ENCODE peak calls at places on chromosomes 6 and 20, in five cellular contexts. H is adrenal gland, G is fibroblast of lung, T is SJCRH30, F is PC-3. Z is an unnamed sample.

GRCh38 chr6:142954844-142955243 is 9.9 kb upstream of the HIVEP2 start:
- DNase-seq in T (no peak), F (no peak), G (no peak), H (no peak), Z (no peak)

GRCh38 chr6:7922596-7922995 is 12.0 kb upstream of the TXNDC5 start:
- DNase-seq in T (no peak), H (no peak), F (peak; percentile 32), G (peak; percentile 25), Z (no peak)

GRCh38 chr20:50713677-50714101 is 17.7 kb upstream of the PARD6B start:
- DNase-seq in F (peak; percentile 39), G (peak; percentile 52), T (no peak), H (peak; percentile 51), Z (no peak)

GRCh38 chr20:13525225-13525940 is 113.3 kb downstream of the TASP1 start:
- DNase-seq in T (peak; percentile 44), G (peak; percentile 79), F (peak; percentile 82), H (no peak), Z (no peak)

GRCh38 chr6:40999498-41000070 is 39.4 kb downstream of the UNC5CL start:
- DNase-seq in T (peak; percentile 25), G (peak; percentile 40), F (peak; percentile 35), H (peak; percentile 49), Z (peak; percentile 56)

GRCh38 chr6:168865-169455 is 123.3 kb upstream of the DUSP22 start:
- DNase-seq in G (peak; percentile 38), F (peak; percentile 81), H (no peak), T (no peak), Z (no peak)

GRCh38 chr20:62819494-62820174 is 2.8 kb downstream of the COL9A3 start:
- DNase-seq in G (peak; percentile 36), F (peak; percentile 62), H (peak; percentile 54), T (peak; percentile 77), Z (no peak)

GRCh38 chr6:90350689-90351554 is 54.3 kb upstream of the BACH2 start:
- DNase-seq in G (no peak), H (no peak), F (no peak), T (no peak), Z (no peak)

GRCh38 chr6:118562959-118563358 is 14.9 kb downstream of the PLN start:
- DNase-seq in H (no peak), F (no peak), T (no peak), G (peak; percentile 83), Z (no peak)

GRCh38 chr20:62254021-62254724 is 15.9 kb downstream of the OSBPL2 start:
- DNase-seq in T (no peak), H (no peak), G (no peak), F (no peak), Z (no peak)

GRCh38 chr20:38109657-38110524 is 55.2 kb downstream of the TGM2 start:
- DNase-seq in H (peak; percentile 84), F (peak; percentile 99), T (peak; percentile 88), G (peak; percentile 99), Z (peak; percentile 81)

GRCh38 chr6:145668844-145669243 is 66.5 kb downstream of the EPM2A start:
- DNase-seq in T (no peak), F (no peak), H (no peak), G (no peak), Z (no peak)

GRCh38 chr6:78010130-78010529 is 357.3 kb downstream of the MEI4 start:
- DNase-seq in H (no peak), G (no peak), F (no peak), T (no peak), Z (no peak)

GRCh38 chr6:31202259-31203166 is 32.0 kb upstream of the POU5F1 start:
- DNase-seq in T (no peak), G (no peak), F (peak; percentile 74), H (no peak), Z (no peak)

GRCh38 chr6:165821754-165822153 is 158.7 kb upstream of the PDE10A start:
- DNase-seq in G (no peak), F (peak; percentile 30), H (no peak), T (no peak), Z (no peak)

GRCh38 chr6:11354019-11354418 is 121.6 kb upstream of the NEDD9 start:
- DNase-seq in F (no peak), T (no peak), G (peak; percentile 85), H (peak; percentile 41), Z (peak; percentile 25)

GRCh38 chr6:19848465-19848864 is 11.3 kb downstream of the ID4 start:
- DNase-seq in G (no peak), F (no peak), H (no peak), T (no peak), Z (no peak)

GRCh38 chr20:3093861-3094361 is 9.4 kb upstream of the AVP start:
- DNase-seq in F (no peak), H (no peak), G (no peak), T (no peak), Z (no peak)

GRCh38 chr6:2841264-2842138 is at the start of gene SERPINB1:
- DNase-seq in T (peak; percentile 80), F (peak; percentile 83), H (peak; percentile 94), G (peak; percentile 92), Z (peak; percentile 91)

GRCh38 chr6:20366082-20366834 is 35.4 kb upstream of the E2F3 start:
- DNase-seq in H (peak; percentile 6), F (no peak), T (no peak), G (no peak), Z (no peak)

GRCh38 chr6:84877515-84878210 is 113.3 kb upstream of the TBX18 start:
- DNase-seq in F (no peak), G (no peak), H (no peak), T (no peak), Z (no peak)

GRCh38 chr6:164690241-164690640 is 619.2 kb downstream of the C6orf118 start:
- DNase-seq in T (no peak), G (peak; percentile 57), H (no peak), F (no peak), Z (no peak)

GRCh38 chr6:1624071-1624847 is 14.5 kb downstream of the FOXC1 start:
- DNase-seq in F (no peak), G (no peak), T (no peak), H (peak; percentile 34), Z (no peak)

GRCh38 chr20:56414842-56415765 is 3.0 kb downstream of the CASS4 start:
- DNase-seq in H (no peak), F (no peak), G (peak; percentile 86), T (no peak), Z (no peak)

GRCh38 chr6:158554611-158555361 is 5.1 kb upstream of the TMEM181 start:
- DNase-seq in T (no peak), G (no peak), F (no peak), H (no peak), Z (no peak)

GRCh38 chr6:169863710-169864109 is 112.3 kb downstream of the ERMARD start:
- DNase-seq in T (no peak), G (no peak), H (no peak), F (no peak), Z (no peak)

DNA sequence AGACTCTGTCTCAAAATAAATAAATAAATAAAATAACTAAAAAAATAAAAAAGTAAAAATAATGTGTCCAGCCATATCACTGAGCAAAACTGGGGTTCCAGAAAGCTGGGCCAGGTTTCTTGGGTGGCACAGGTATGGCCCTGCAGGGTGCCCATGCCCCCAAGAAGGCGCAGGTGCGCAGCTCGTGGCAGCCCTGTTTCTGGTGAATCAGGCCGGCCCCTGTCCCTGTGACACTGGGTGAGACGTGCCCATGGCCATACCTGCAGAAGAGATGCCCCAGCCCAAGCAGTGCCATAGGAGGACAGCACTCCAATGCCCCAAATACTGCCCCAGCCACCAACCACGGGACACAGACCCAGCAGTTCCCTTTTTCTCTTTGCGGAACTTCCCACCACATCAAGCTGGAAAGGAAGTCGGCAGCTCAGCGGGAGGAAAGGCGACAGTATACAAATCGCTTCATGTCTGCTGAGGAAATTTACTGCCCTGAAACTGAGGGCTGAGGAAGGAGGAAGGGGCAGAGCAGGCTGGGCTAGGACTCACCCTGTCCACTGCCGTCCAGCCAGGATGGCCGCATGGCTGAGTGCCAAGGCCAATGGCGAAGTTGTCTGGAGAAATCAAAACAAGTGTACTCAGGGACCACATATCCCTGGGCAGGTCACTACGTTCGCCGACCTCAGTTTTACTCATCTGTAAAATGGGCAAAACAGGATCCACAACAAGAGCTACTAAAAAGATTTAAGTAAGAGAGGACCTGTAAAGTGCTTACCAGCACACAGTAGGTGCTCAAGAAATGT is 55.4 kb downstream of the PREX1 start:
- DNase-seq in H (peak; percentile 60), F (no peak), T (no peak), G (no peak), Z (peak; percentile 63)
- H3K27ac ChIP-seq in H (peak overlapping the region; percentile 80), F (no peak overlapping the region), T (no peak overlapping the region), G (no peak overlapping the region), Z (peak overlapping the region; percentile 40)

GRCh38 chr6:47023543-47023942 is 18.6 kb downstream of the ADGRF1 start:
- DNase-seq in F (no peak), H (no peak), T (no peak), G (no peak), Z (no peak)
- H3K27me3 ChIP-seq in F (no peaks in the 10 kb centered on the region), H (no peaks in the 10 kb centered on the region), T (no peaks in the 10 kb centered on the region), G (no peaks in the 10 kb centered on the region), Z (no peaks in the 10 kb centered on the region)

GRCh38 chr6:57069228-57069627 is 20.8 kb upstream of the ZNF451 start:
- DNase-seq in T (no peak), F (no peak), G (no peak), H (no peak), Z (no peak)
- H3K4me3 ChIP-seq in T (no peak overlapping the region), F (no peak overlapping the region), G (no peak overlapping the region), H (no peak overlapping the region), Z (no peak overlapping the region)

DNA sequence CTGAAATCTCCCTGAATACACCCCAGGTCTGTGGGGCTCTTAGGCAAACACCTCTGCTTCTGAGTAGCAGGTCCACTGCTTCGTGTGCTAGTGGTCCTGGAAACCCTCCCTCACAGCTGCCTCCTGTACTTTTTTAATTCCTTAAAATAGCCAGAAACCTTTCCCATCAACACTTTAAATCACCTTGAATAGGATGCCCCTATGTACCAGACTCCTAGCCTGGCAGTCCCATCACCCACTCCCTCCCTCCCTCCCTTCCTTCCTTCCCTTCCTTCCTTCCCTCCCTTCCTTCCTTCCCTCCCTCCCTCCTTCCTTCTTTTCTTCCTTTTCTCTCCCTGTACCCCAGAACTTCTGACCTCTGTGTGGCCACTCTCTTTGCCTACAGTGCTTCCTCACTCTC is 239.3 kb upstream of the PRND start:
- DNase-seq in T (no peak), G (no peak), F (no peak), H (no peak), Z (no peak)
- H3K27ac ChIP-seq in T (no peak overlapping the region), G (no peak overlapping the region), F (no peak overlapping the region), H (no peak overlapping the region), Z (no peak overlapping the region)